ENCODE peak calls at places on chromosomes 4 and X, in four cellular contexts. J is ovary, T is endothelial cell of umbilical vein, H is suprapubic skin. I is an unnamed sample.

GRCh38 chrX:107629533-107629909 is 1.2 kb downstream of the PRPS1 start:
- DNase-seq in J (no peak), T (peak), H (no peak), I (no peak)

GRCh38 chrX:103629295-103630170 is 758 bp downstream of the TCEAL1 start:
- DNase-seq in J (peak), T (peak), H (peak), I (no peak)

GRCh38 chr4:153763404-153763803 is 3.6 kb upstream of the RNF175 start:
- DNase-seq in J (no peak), T (no peak), H (no peak), I (no peak)

GRCh38 chrX:12329476-12329875 is 191.2 kb downstream of the FRMPD4 start:
- DNase-seq in J (no peak), T (no peak), H (no peak), I (no peak)

GRCh38 chr4:95761441-95761840 is 78.5 kb upstream of the PDHA2 start:
- DNase-seq in J (no peak), T (peak), H (no peak), I (peak)

GRCh38 chrX:132367984-132368383 is 120.9 kb downstream of the MBNL3 start:
- DNase-seq in J (no peak), T (no peak), H (no peak), I (no peak)

GRCh38 chrX:821311-822178 is 191.0 kb downstream of the SHOX start:
- DNase-seq in J (no peak), T (no peak), H (no peak), I (no peak)

GRCh38 chr4:8306511-8307021 is 37.0 kb downstream of the HTRA3 start:
- DNase-seq in J (peak), T (no peak), H (peak), I (no peak)

GRCh38 chr4:119238068-119238722 is 25.7 kb downstream of the USP53 start:
- DNase-seq in J (no peak), T (peak), H (no peak), I (no peak)

GRCh38 chr4:1864076-1865008 is 6.9 kb upstream of the NSD2 start:
- DNase-seq in J (no peak), T (no peak), H (no peak), I (no peak)

GRCh38 chr4:186684889-186685309 is 38.8 kb downstream of the FAT1 start:
- DNase-seq in J (no peak), T (no peak), H (no peak), I (no peak)

GRCh38 chrX:108464604-108465003 is 25.0 kb downstream of the COL4A5 start:
- DNase-seq in J (no peak), T (no peak), H (no peak), I (no peak)

GRCh38 chrX:47174846-47175587 is 18.6 kb upstream of the UBA1 start:
- DNase-seq in J (no peak), T (no peak), H (peak), I (no peak)

DNA sequence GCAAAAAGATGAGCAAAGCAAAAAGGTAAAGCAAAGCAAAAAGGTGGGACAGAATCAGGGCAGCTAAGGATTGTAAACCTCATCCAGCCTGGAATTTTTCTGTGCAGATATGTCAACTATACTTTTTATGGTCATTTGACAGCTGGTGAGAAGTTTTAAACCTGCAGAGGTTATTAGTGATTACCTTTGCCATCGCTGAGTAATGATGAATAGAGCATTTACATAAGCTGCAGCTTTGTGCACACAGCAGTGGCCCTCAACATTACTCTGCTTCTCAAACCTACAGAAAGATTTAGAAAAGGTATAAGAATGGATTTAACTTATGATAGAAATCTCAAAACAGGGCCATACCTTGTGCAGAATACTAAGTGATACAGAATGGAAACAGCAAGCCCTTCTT is 54.5 kb upstream of the C4orf54 start:
- DNase-seq in J (no peak), T (no peak), H (no peak), I (no peak)
- TF ChIP-seq POLR2A in J (no peak), T (no peak), H (no peak), I (no peak)

GRCh38 chr4:24583451-24584174 is 741 bp downstream of the DHX15 start:
- DNase-seq in J (peak), T (peak), H (peak), I (peak)
- TF ChIP-seq POLR2A in J (no peak), T (peak), H (no peak), I (no peak)

GRCh38 chrX:110002300-110003166 is at the start of gene TMEM164:
- DNase-seq in J (peak), T (peak), H (peak), I (peak)
- TF ChIP-seq POLR2A in J (no peak), T (peak), H (no peak), I (peak)

GRCh38 chr4:70705146-70705855 is 16.5 kb upstream of the RUFY3 start:
- DNase-seq in J (peak), T (peak), H (peak), I (no peak)
- TF ChIP-seq POLR2A in J (peak), T (no peak), H (peak), I (peak)

I was measured in H54.